ENCODE peak calls at places on chromosomes 4 and X, in four cellular contexts. D is GM23248, B is PC-3, S is SK-N-SH. V is an unnamed sample. For H3K9me2, the result is how much of the 10 kb centered on the place peaks cover.

GRCh38 chr4:103198111-103198765 is at the start of gene CENPE:
- DNase-seq in D (peak), B (peak), S (peak), V (peak)

GRCh38 chr4:53908661-53909078 is 155.7 kb downstream of the CHIC2 start:
- DNase-seq in D (peak), B (peak), S (peak), V (peak)

GRCh38 chr4:163042306-163042705 is 124.4 kb downstream of the NAF1 start:
- DNase-seq in D (no peak), B (no peak), S (no peak), V (no peak)

GRCh38 chr4:151561551-151562256 is 152.7 kb downstream of the FHIP1A start:
- DNase-seq in D (peak), B (peak), S (no peak), V (no peak)

GRCh38 chr4:72319596-72319995 is 249.4 kb downstream of the ADAMTS3 start:
- DNase-seq in D (peak), B (peak), S (no peak), V (no peak)

GRCh38 chr4:76447326-76447954 is 12.4 kb downstream of the SHROOM3 start:
- DNase-seq in D (peak), B (no peak), S (no peak), V (no peak)

GRCh38 chr4:140681201-140681600 is 75.0 kb downstream of the TBC1D9 start:
- DNase-seq in D (no peak), B (no peak), S (no peak), V (no peak)

GRCh38 chr4:124067031-124067430 is 645.5 kb downstream of the ANKRD50 start:
- DNase-seq in D (no peak), B (peak), S (no peak), V (no peak)

GRCh38 chr4:148353571-148353970 is 88.6 kb downstream of the NR3C2 start:
- DNase-seq in D (no peak), B (no peak), S (no peak), V (no peak)

GRCh38 chr4:174138616-174139015 is 144.9 kb downstream of the FBXO8 start:
- DNase-seq in D (no peak), B (no peak), S (no peak), V (no peak)

GRCh38 chr4:39458505-39459300 is at the start of the genes LIAS and RPL9:
- DNase-seq in D (peak), B (peak), S (peak), V (peak)

GRCh38 chrX:74422029-74422352 is 698 bp downstream of the SLC16A2 start:
- DNase-seq in D (no peak), B (no peak), S (peak), V (no peak)

GRCh38 chrX:30957753-30958152 is 68.7 kb upstream of the TAB3 start:
- DNase-seq in D (peak), B (peak), S (no peak), V (no peak)

GRCh38 chr4:101421393-101421792 is 74.1 kb upstream of the PPP3CA start:
- DNase-seq in D (peak), B (no peak), S (no peak), V (no peak)

GRCh38 chr4:151356510-151356909 is 31.1 kb upstream of the SH3D19 start:
- DNase-seq in D (peak), B (peak), S (no peak), V (no peak)

GRCh38 chr4:162163892-162164759 is at the start of gene FSTL5:
- DNase-seq in D (peak), B (peak), S (peak), V (peak)

GRCh38 chrX:15815779-15816452 is 25.6 kb downstream of the ZRSR2 start:
- DNase-seq in D (peak), B (peak), S (peak), V (peak)

GRCh38 chr4:175813841-175814240 is 1.8 kb upstream of the GPM6A start:
- DNase-seq in D (no peak), B (no peak), S (no peak), V (no peak)

GRCh38 chr4:175813126-175813715 is 1.2 kb upstream of the GPM6A start:
- DNase-seq in D (no peak), B (no peak), S (no peak), V (no peak)

GRCh38 chr4:175811171-175811570 is 893 bp downstream of the GPM6A start:
- DNase-seq in D (no peak), B (no peak), S (no peak), V (no peak)

GRCh38 chr4:175807596-175807995 is 4.5 kb downstream of the GPM6A start:
- DNase-seq in D (no peak), B (no peak), S (no peak), V (no peak)

GRCh38 chr4:175810360-175810759 is 1.7 kb downstream of the GPM6A start:
- DNase-seq in D (no peak), B (no peak), S (no peak), V (no peak)
- H3K9ac ChIP-seq in D (no peak), B (no peak), S (no peak), V (no peak)

DNA sequence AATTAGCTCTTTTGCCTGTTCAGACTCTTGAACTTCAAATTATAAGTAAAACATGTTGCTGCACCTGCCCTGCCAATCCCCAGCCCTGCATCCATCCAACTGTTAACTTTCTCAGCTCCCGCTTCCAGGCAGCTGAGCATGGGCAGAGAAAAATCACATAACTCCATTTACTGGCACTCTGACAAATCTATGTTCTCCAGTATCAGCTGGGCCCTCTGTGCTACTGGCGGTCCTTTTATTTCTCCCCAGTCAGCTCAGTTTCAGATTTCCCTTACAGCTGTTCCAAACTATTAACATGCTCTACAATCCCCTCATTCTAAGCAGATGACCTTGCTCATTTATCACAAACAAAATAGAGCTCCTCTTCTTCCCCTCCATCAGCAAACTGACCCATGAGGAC is 240.4 kb upstream of the TET2 start:
- DNase-seq in D (no peak), B (no peak), S (no peak), V (no peak)
- H3K9me2 ChIP-seq in D (under half), B (under half), S (under half), V (under half)

GRCh38 chr4:183912585-183912984 is 7.5 kb downstream of the STOX2 start:
- DNase-seq in D (no peak), B (peak), S (no peak), V (no peak)
- TF ChIP-seq EZH2phosphoT487 in D (no peak), B (no peak), S (no peak), V (no peak)

DNA sequence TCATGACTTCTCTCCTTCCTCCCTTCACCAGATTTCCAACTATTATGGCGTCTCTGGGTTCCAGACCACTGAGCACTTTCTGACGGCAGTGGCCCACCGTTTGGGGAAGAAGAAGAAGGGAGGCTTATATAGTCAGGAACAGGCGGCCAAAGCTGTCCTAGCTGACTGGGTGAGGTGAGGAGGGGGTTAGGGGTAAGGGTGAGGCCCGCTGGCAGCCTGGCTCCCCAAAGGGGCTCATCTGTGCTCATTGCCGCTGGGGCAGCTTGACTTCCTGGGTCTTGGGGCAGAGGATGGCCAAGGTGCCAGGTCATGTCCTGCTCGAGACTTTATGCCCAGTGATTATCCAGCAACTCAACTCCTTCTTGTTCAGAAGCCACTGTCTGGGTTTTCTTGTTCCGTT is 21.8 kb downstream of the GNL3L start:
- DNase-seq in D (no peak), B (no peak), S (no peak), V (no peak)
- H3K9ac ChIP-seq in D (no peak), B (no peak), S (no peak), V (no peak)

DNA sequence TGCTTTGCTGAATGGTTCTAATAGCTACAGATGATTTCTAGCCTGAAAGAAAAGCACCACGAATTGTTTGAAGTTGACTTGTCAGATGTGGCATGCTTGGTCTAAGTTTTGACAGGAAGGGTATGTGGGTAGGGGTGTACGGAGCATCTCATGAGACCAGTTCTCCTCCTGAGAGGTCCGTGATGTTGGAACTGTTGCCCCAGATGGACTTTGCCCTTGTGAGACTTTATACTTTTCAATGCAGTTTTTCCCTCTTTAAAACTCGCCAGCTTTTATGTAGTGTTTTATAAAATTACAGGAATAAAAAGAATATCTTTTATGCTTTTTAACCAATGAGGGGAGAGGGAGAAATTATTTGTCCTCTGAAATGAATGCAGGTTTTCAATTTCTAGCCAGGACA is 16.6 kb upstream of the XG start:
- DNase-seq in D (no peak), B (no peak), S (no peak), V (no peak)
- H3K9me2 ChIP-seq in D (under half), B (under half), S (under half), V (under half)

DNA sequence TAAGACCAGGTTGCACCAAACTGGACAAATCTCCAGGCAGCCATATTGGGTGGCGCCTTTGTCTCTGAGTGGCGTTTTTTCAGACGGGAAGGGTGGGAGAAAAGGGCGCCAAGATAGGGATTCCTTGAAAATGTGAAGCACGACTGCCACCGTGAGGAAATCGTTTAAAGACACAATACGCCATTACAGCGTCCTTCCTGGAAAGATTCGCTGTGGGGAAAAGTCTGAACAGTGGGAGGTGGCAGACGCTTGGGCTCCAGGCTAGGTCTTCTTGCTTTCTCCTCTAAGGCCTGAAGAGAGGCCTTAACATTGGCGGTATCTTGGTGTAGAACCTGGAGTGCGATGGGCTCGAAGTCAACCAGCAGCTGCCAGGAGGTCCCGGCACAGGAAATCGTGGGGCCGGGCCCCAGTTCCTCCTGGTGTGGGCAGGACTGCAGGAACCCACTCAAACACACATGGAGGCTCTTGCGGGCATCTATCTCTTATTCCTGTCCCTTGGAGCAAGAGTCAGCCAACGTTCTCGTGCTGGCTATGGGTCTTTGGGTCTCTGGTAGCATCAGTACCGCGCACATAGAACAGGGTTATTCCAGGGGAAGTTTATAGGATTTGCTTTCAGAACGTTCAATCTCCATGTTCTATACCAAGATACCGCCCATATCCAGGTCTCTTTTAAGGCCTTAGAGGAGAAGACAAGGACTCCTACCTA is 208.8 kb downstream of the OR13H1 start:
- DNase-seq in D (no peak), B (peak), S (peak), V (peak)
- TF ChIP-seq EZH2phosphoT487 in D (no peak), B (no peak), S (no peak), V (no peak)

GRCh38 chr4:150323551-150324325 is 245.5 kb downstream of the DCLK2 start:
- DNase-seq in D (no peak), B (no peak), S (no peak), V (no peak)
- H3K9ac ChIP-seq in D (no peak), B (no peak), S (no peak), V (no peak)

DNA sequence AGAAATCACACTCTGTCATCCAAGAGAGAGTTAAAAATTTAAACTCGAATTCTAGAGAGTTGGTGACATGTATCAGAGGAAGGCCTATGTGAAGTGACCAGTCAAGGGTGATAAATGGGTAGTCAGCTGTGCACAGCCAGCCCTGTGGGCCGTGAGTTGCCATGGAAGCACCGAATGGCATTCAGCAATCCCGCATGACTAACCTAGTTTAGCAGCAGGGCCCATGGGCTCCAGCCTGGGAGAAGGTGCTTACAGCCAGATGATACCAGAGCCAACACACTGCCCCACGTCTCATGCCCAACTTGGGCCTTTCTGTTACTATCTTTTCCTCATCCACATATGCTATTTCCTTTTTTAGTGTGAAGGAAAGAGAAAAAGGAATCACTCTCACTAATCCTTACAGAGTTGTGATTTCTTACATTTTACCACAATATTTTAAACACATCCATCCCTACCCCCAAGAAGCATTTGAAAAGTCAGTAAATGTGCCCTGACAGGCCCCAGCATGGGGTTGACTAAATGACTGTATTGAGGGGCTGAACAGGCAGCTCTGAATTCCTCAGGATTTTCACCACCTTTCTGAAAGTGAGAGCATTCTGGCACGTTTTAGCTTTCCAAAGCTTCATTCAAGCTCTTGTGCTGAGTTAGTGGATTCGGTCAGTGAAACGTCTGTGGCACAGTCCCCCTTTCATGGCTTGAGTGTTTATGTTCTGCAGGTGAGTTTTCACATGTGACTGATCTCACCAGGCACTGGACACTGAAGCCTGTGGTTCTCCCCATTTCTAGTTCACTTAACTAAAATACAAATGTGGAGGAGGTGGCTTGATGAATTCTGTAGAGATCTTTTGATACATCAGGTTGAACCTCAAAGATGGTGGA is 104.3 kb downstream of the AFF1 start:
- DNase-seq in D (peak), B (peak), S (peak), V (no peak)
- H3K9me2 ChIP-seq in D (under half), B (under half), S (under half), V (under half)

V was measured in MM.1S.